ENCODE peak calls at places on chromosomes 11 and 22, in six cellular contexts. U, Z, V, E, H and L are unnamed samples.

GRCh38 chr11:203945-204586 is 3.1 kb downstream of the BET1L start:
- DNase-seq in H (peak), E (no peak), V (peak), U (peak), Z (no peak), L (no peak)

GRCh38 chr11:114197799-114198500 is 98.2 kb upstream of the NNMT start:
- DNase-seq in Z (peak), H (peak), V (no peak), U (no peak), E (no peak), L (no peak)

GRCh38 chr22:29635734-29636357 is 32.4 kb downstream of the NF2 start:
- DNase-seq in V (no peak), E (no peak), H (peak), Z (no peak), U (no peak), L (no peak)

GRCh38 chr11:1691027-1691877 is 5.7 kb upstream of the KRTAP5-6 start:
- DNase-seq in Z (no peak), E (no peak), H (no peak), V (no peak), U (no peak), L (no peak)

GRCh38 chr11:1202154-1202775 is 20.6 kb upstream of the MUC5B start:
- DNase-seq in V (no peak), H (peak), Z (no peak), U (no peak), E (no peak), L (no peak)

GRCh38 chr11:124798991-124799383 is 1.2 kb downstream of the MSANTD2 start:
- DNase-seq in E (no peak), V (peak), U (no peak), Z (peak), H (peak), L (no peak)

GRCh38 chr11:22193348-22194051 is 615 bp downstream of the ANO5 start:
- DNase-seq in E (peak), Z (no peak), U (peak), H (peak), V (peak), L (no peak)

GRCh38 chr22:47401976-47402770 is 639.7 kb downstream of the TBC1D22A start:
- DNase-seq in E (no peak), Z (peak), U (no peak), H (no peak), V (no peak), L (no peak)

GRCh38 chr22:23029521-23030228 is 40.6 kb upstream of the GNAZ start:
- DNase-seq in Z (no peak), V (no peak), H (no peak), E (no peak), U (no peak), L (no peak)

GRCh38 chr11:20161923-20162322 is 1.6 kb upstream of the DBX1 start:
- DNase-seq in E (no peak), H (peak), V (no peak), U (no peak), Z (no peak), L (no peak)

GRCh38 chr22:32237905-32238304 is 17.2 kb downstream of the SLC5A4 start:
- DNase-seq in H (no peak), U (no peak), E (no peak), Z (no peak), V (no peak), L (no peak)

GRCh38 chr22:18987765-18988164 is 51.7 kb upstream of the PRODH start:
- DNase-seq in V (peak), E (no peak), H (no peak), U (peak), Z (no peak), L (no peak)

GRCh38 chr11:16097543-16097942 is 258.8 kb downstream of the SOX6 start:
- DNase-seq in U (no peak), Z (no peak), E (no peak), H (no peak), V (peak), L (no peak)

GRCh38 chr11:17475666-17476316 is 854 bp downstream of the ABCC8 start:
- DNase-seq in V (no peak), E (no peak), U (no peak), Z (no peak), H (no peak), L (no peak)

GRCh38 chr22:20105456-20106204 is 10.3 kb upstream of the RANBP1 start:
- DNase-seq in Z (no peak), U (no peak), H (no peak), V (no peak), E (no peak), L (no peak)

GRCh38 chr22:40407831-40408717 is 37.7 kb downstream of the SGSM3 start:
- DNase-seq in E (no peak), H (no peak), U (no peak), Z (no peak), V (no peak), L (no peak)

GRCh38 chr11:94602430-94603372 is 35.5 kb downstream of the PIWIL4 start:
- DNase-seq in Z (peak), H (peak), U (no peak), V (no peak), E (peak), L (peak)

GRCh38 chr11:129248618-129249017 is 56.5 kb upstream of the ARHGAP32 start:
- DNase-seq in H (no peak), E (no peak), Z (peak), V (no peak), U (no peak), L (no peak)

GRCh38 chr22:48171294-48171693 is 1408.8 kb downstream of the TBC1D22A start:
- DNase-seq in H (no peak), V (no peak), E (no peak), Z (no peak), U (no peak), L (no peak)

GRCh38 chr11:27064086-27064485 is 23.5 kb downstream of the BBOX1 start:
- DNase-seq in Z (no peak), U (no peak), E (no peak), H (peak), V (no peak), L (no peak)

GRCh38 chr11:13284776-13285588 is 7.4 kb downstream of the BMAL1 start:
- DNase-seq in E (no peak), Z (no peak), U (no peak), H (no peak), V (no peak), L (no peak)

GRCh38 chr22:29079218-29079901 is 6.5 kb downstream of the KREMEN1 start:
- DNase-seq in V (peak), H (peak), Z (no peak), U (no peak), E (no peak), L (no peak)

GRCh38 chr22:29202231-29203192 is 3.2 kb upstream of the EMID1 start:
- DNase-seq in Z (peak), E (no peak), H (peak), V (peak), U (no peak), L (peak)

GRCh38 chr11:74820763-74821162 is 72.1 kb downstream of the RNF169 start:
- DNase-seq in Z (peak), H (no peak), U (no peak), E (no peak), V (no peak), L (no peak)

GRCh38 chr11:93569496-93569895 is 26.3 kb upstream of the SMCO4 start:
- DNase-seq in U (no peak), Z (no peak), V (no peak), E (no peak), H (no peak), L (no peak)

GRCh38 chr11:93572171-93572570 is 29.0 kb upstream of the SMCO4 start:
- DNase-seq in V (no peak), U (no peak), Z (no peak), E (no peak), H (no peak), L (no peak)

GRCh38 chr11:93572621-93573020 is 29.4 kb upstream of the SMCO4 start:
- DNase-seq in U (no peak), H (no peak), E (no peak), V (no peak), Z (no peak), L (no peak)

GRCh38 chr11:93571612-93572011 is 28.4 kb upstream of the SMCO4 start:
- DNase-seq in E (no peak), H (no peak), Z (no peak), U (no peak), V (no peak), L (no peak)

DNA sequence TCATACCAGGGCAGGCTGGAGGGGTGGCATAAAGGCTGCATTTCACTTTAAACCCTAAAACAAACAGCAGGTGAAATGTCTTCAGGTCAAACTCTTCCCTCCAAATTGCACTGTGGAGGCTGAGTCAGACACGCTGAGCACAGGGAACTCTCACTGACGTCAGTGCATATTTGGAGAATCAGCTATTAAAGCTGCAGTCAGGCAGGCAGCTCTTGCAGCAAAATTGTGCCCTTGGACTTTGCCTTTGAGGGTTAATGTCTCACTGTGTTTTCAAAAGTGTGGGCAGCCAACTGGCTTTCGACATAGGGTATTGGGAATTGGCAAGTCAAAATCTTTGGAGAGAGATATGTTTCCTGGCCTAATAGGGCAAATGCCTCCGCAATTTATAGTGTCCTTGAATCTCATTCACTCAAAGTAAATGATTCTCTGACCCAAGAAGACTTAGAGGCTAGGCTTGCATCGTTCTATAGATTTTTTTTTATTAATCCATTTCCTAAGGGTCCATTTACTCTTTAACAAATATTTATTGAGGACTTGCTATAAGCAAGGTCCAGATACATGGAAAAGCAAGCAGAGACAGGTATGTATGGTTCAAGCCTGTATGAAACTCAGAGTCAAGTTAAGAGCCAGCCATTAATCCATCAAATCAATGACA is 27.7 kb upstream of the SMCO4 start:
- DNase-seq in U (no peak), V (peak), H (peak), E (no peak), Z (peak), L (no peak)
- H3K27ac ChIP-seq in U (no peak), V (peak), H (no peak), E (no peak), Z (no peak), L (no peak)

GRCh38 chr22:42623301-42623751 is 8.6 kb upstream of the POLDIP3 start:
- DNase-seq in E (no peak), H (no peak), Z (no peak), V (peak), U (no peak), L (no peak)
- H3K27ac ChIP-seq in E (no peak), H (no peak), Z (no peak), V (no peak), U (no peak), L (no peak)

GRCh38 chr11:64742940-64743590 is 877 bp downstream of the RASGRP2 start:
- DNase-seq in V (peak), E (no peak), U (peak), H (peak), Z (no peak), L (peak)
- H3K27ac ChIP-seq in V (peak), E (peak), U (no peak), H (no peak), Z (no peak), L (peak)

GRCh38 chr11:2885676-2886081 is at the start of gene CDKN1C:
- DNase-seq in V (peak), Z (peak), U (peak), H (no peak), E (peak), L (peak)

GRCh38 chr11:2886936-2887335 is 1.4 kb upstream of the CDKN1C start:
- DNase-seq in Z (no peak), H (no peak), V (no peak), E (no peak), U (no peak), L (no peak)

GRCh38 chr11:2887526-2888195 is 2.1 kb upstream of the CDKN1C start:
- DNase-seq in E (no peak), V (no peak), U (no peak), H (no peak), Z (no peak), L (no peak)

GRCh38 chr11:2885017-2885675 is 429 bp downstream of the CDKN1C start:
- DNase-seq in H (no peak), V (peak), E (no peak), Z (no peak), U (no peak), L (peak)

GRCh38 chr11:2886191-2886894 is 768 bp upstream of the CDKN1C start:
- DNase-seq in H (no peak), Z (no peak), E (no peak), U (peak), V (no peak), L (no peak)
- H3K27ac ChIP-seq in H (no peak), Z (no peak), E (peak), U (no peak), V (no peak), L (no peak)

DNA sequence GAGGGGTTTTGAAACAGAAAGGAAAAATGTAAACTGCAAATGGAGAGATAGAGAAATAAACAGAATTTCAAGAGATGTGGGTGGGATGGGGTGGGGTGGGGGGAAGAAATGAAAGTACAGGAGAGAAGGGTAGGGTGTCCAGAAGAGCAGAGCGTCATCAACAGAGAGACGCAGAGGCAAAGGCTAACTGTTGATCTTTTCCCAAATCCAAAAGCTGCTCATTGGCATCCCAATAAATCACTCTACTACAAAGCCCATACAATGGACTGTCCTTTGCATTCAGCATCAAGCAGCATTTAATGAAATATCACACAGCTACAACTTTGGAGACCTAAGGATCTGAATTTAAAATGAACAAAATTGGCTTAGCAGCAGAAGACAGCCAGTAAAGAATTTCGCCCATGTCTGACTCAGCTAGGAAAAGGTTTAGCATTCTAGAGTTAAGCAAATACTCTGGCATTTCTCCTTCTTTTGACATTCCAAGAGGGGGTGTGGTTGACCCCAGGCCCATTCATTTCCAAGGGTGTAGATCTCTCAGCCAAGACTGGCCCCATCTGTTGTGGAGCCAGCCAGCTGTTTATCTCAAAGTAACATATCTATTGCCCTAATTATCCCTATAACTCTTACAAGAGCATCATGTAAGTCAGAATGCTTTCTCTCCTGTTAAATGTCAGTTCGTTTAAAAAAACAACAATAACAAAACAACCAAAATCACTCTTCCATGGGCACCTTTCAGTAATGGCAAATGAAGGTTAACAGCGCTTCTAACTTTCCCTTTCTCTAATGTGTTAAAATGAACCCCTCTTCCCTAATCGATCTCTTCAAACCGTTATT is 1.4 kb downstream of the RAB30 start:
- DNase-seq in V (no peak), H (peak), U (no peak), E (no peak), Z (peak), L (no peak)
- H3K27ac ChIP-seq in V (peak), H (peak), U (no peak), E (peak), Z (peak), L (peak)

GRCh38 chr11:131666006-131666405 is 295.6 kb downstream of the NTM start:
- DNase-seq in E (no peak), V (no peak), Z (no peak), H (no peak), U (no peak), L (no peak)
- H3K27ac ChIP-seq in E (peak), V (no peak), Z (no peak), H (no peak), U (no peak), L (no peak)

GRCh38 chr11:130598433-130598832 is 150.0 kb downstream of the ADAMTS15 start:
- DNase-seq in Z (no peak), U (peak), E (no peak), V (no peak), H (no peak), L (no peak)
- H3K27ac ChIP-seq in Z (no peak), U (no peak), E (no peak), V (no peak), H (no peak), L (no peak)

GRCh38 chr11:123307276-123307675 is 112.2 kb upstream of the CLMP start:
- DNase-seq in H (no peak), V (no peak), E (no peak), Z (no peak), U (no peak), L (no peak)

GRCh38 chr11:123306531-123306930 is 111.5 kb upstream of the CLMP start:
- DNase-seq in H (no peak), V (no peak), U (no peak), E (no peak), Z (no peak), L (no peak)

GRCh38 chr11:123305601-123306000 is 110.6 kb upstream of the CLMP start:
- DNase-seq in V (no peak), H (no peak), U (no peak), Z (no peak), E (no peak), L (no peak)

GRCh38 chr11:123304828-123305530 is 109.9 kb upstream of the CLMP start:
- DNase-seq in U (no peak), H (no peak), V (no peak), E (no peak), Z (no peak), L (no peak)

DNA sequence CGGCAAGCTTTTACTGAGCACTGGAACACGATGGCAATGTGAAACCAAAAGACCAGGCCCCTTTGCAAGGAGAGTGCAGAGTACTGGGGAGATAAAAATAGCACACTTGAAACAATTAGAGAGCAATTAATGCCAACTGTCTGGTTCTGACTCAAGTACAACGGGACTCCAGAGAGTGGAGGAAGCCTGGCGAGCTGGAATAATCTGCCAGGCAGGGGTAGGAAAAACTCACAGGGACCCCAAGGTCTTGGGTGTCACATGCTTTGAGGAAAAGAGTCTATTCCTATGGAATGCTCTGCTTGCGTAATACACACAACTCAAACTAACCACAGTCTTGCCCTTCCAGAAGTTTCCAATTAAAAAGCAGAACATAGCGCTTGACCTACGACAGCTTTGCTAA is 113.0 kb upstream of the CLMP start:
- DNase-seq in H (no peak), V (no peak), U (no peak), E (no peak), Z (no peak), L (no peak)
- H3K27ac ChIP-seq in H (no peak), V (no peak), U (no peak), E (no peak), Z (no peak), L (no peak)

DNA sequence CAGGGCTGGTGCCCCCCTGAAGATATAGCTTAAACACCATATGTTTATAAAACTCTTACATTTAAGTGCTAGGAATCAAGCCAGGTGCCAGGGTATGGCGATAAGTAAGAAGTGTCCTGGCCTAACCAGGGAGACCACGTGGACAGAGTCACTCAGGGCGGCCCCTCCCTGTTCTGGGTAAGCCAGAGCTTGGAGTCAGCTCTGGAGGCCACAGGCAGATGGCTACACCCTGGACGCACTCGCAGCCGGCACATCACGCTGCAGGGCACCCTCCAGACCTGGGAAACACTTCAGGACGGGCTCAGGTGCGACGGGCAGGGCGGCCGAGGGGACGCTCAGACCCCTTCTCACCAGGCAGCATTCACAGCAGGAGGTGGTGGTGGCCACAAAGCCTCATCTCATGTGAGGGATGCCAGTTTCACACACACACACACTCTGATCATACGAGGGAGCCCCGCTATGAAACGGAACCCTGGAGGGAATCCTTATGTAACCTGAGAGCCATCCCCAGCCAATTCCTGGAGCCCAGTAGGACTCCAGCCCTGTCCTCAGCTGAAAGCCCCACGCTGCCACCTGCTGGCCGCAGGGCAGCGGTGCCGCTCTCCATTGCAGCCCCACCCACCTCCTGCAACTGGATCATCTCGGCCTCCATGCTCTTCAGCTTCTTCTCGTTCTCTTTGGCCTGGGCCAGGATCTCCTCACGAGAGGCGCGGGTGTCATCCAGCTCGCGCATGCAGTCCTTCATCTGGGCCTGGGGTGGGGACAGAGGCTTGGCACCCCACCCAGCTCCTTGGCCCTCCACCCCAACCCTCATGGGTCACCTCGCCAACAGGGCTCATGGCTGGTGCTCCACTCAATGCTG is 33.4 kb downstream of the APOL1 start:
- DNase-seq in H (peak), V (peak), E (peak), Z (peak), U (peak), L (peak)
- H3K27ac ChIP-seq in H (no peak), V (no peak), E (no peak), Z (peak), U (peak), L (no peak)